ENCODE peak calls at places on chromosomes 16 and 17, in six cellular contexts. R is suprapubic skin, N is mesenchymal stem cell, G is HCT116, C is thoracic aorta, A is upper lobe of right lung. F is an unnamed sample.

GRCh38 chr16:3214904-3215600 is 19.9 kb downstream of the ZNF200 start:
- DNase-seq in R (no peak), N (no peak), G (no peak), C (no peak), A (no peak), F (no peak)

GRCh38 chr16:80580109-80580832 is 39.5 kb downstream of the DYNLRB2 start:
- DNase-seq in R (no peak), N (no peak), G (no peak), C (no peak), A (no peak), F (no peak)

GRCh38 chr17:37107406-37108083 is 158.8 kb downstream of the AATF start:
- DNase-seq in R (no peak), N (no peak), G (no peak), C (no peak), A (peak; percentile 85), F (peak; percentile 80)

GRCh38 chr16:5005916-5006315 is 27.8 kb downstream of the NAGPA start:
- DNase-seq in R (no peak), N (no peak), G (no peak), C (no peak), A (no peak), F (no peak)

GRCh38 chr16:83345846-83346245 is 461.9 kb upstream of the HSBP1 start:
- DNase-seq in R (no peak), N (no peak), G (no peak), C (no peak), A (no peak), F (no peak)

GRCh38 chr16:86391987-86392386 is 118.3 kb upstream of the FOXF1 start:
- DNase-seq in R (no peak), N (peak; percentile 91), G (no peak), C (no peak), A (no peak), F (no peak)

GRCh38 chr17:81890447-81891302 is 711 bp downstream of the ALYREF start:
- DNase-seq in R (no peak), N (peak; percentile 29), G (no peak), C (no peak), A (no peak), F (peak; percentile 50)

GRCh38 chr17:17724307-17724921 is 43.2 kb downstream of the RAI1 start:
- DNase-seq in R (no peak), N (peak; percentile 79), G (no peak), C (no peak), A (no peak), F (peak; percentile 49)

GRCh38 chr16:56880685-56881084 is 15.7 kb downstream of the SLC12A3 start:
- DNase-seq in R (no peak), N (no peak), G (no peak), C (no peak), A (no peak), F (no peak)

GRCh38 chr17:5424909-5425308 is 4.9 kb downstream of the RPAIN start:
- DNase-seq in R (no peak), N (peak; percentile 21), G (no peak), C (no peak), A (no peak), F (no peak)

GRCh38 chr17:5069724-5070123 is 8.5 kb upstream of the ZFP3 start:
- DNase-seq in R (no peak), N (no peak), G (no peak), C (no peak), A (no peak), F (no peak)

GRCh38 chr17:70521821-70522256 is 352.5 kb downstream of the KCNJ2 start:
- DNase-seq in R (no peak), N (no peak), G (no peak), C (no peak), A (no peak), F (peak; percentile 50)

GRCh38 chr16:85253127-85253941 is 141.1 kb upstream of the CIBAR2 start:
- DNase-seq in R (no peak), N (peak; percentile 52), G (no peak), C (no peak), A (peak; percentile 82), F (peak; percentile 86)

GRCh38 chr17:27577124-27577761 is 53.7 kb upstream of the LGALS9 start:
- DNase-seq in R (no peak), N (peak; percentile 74), G (no peak), C (no peak), A (no peak), F (no peak)
- H3K4me3 ChIP-seq in R (no peak overlapping the region), N (no peak overlapping the region), G (no peak overlapping the region), C (no peak overlapping the region), A (no peak overlapping the region), F (no peak overlapping the region)

GRCh38 chr17:180380-181212 is 854 bp downstream of the DOC2B start:
- DNase-seq in R (no peak), N (no peak), G (no peak), C (no peak), A (no peak), F (peak; percentile 75)

GRCh38 chr17:181213-182163 is at the start of gene DOC2B:
- DNase-seq in R (no peak), N (peak; percentile 48), G (peak; percentile 40), C (no peak), A (peak; percentile 77), F (peak; percentile 67)

GRCh38 chr17:179721-180379 is 1.6 kb downstream of the DOC2B start:
- DNase-seq in R (no peak), N (no peak), G (no peak), C (no peak), A (no peak), F (no peak)

GRCh38 chr17:183021-183420 is 1.6 kb upstream of the DOC2B start:
- DNase-seq in R (no peak), N (no peak), G (no peak), C (no peak), A (no peak), F (no peak)

GRCh38 chr17:182164-182751 is 808 bp upstream of the DOC2B start:
- DNase-seq in R (no peak), N (no peak), G (no peak), C (no peak), A (peak; percentile 83), F (peak; percentile 63)
- H3K27ac ChIP-seq in R (no peak overlapping the region), N (no peak overlapping the region), G (peak overlapping the region; percentile 68), C (no peak overlapping the region), A (no peak overlapping the region), F (no peak overlapping the region)

GRCh38 chr17:48634446-48635208 is 8.5 kb upstream of the HOXB9 start:
- DNase-seq in R (no peak), N (no peak), G (no peak), C (no peak), A (peak; percentile 25), F (no peak)
- H3K27me3 ChIP-seq in R (peaks cover 100% of the 10 kb centered on the region), N (peaks cover 99% of the 10 kb centered on the region), G (no peaks in the 10 kb centered on the region), C (peaks cover 49% of the 10 kb centered on the region), A (peaks cover 100% of the 10 kb centered on the region), F (peaks cover 4% of the 10 kb centered on the region)

GRCh38 chr16:14501331-14502255 is 128.5 kb downstream of the PARN start:
- DNase-seq in R (peak; percentile 90), N (peak; percentile 87), G (peak; percentile 67), C (peak; percentile 77), A (peak; percentile 90), F (peak; percentile 89)
- H3K4me3 ChIP-seq in R (no peak overlapping the region), N (peak overlapping the region; percentile 7), G (peak overlapping the region; percentile 4), C (no peak overlapping the region), A (no peak overlapping the region), F (no peak overlapping the region)

DNA sequence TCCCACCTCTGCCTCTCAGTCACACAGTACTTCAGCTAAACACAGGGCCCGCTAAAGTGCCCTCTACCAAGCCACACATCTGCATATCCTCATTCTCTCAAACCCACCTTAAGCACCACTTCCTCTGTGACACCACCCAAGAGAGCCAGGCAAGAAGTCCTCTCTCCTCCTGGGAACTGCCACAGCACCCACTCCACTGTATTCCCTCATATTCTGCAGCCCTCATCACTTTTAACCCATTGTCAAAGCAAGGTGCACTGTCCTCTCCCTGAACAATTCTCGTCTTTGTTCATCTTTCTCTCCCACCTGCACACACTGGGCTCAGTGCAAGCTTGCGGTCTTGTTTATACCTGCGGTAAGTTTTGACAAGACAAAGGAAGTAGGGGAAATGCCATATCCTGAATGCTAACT is 13.6 kb downstream of the CHD9 start:
- DNase-seq in R (no peak), N (no peak), G (no peak), C (no peak), A (no peak), F (no peak)
- H3K27ac ChIP-seq in R (no peak overlapping the region), N (no peak overlapping the region), G (no peak overlapping the region), C (no peak overlapping the region), A (no peak overlapping the region), F (no peak overlapping the region)

DNA sequence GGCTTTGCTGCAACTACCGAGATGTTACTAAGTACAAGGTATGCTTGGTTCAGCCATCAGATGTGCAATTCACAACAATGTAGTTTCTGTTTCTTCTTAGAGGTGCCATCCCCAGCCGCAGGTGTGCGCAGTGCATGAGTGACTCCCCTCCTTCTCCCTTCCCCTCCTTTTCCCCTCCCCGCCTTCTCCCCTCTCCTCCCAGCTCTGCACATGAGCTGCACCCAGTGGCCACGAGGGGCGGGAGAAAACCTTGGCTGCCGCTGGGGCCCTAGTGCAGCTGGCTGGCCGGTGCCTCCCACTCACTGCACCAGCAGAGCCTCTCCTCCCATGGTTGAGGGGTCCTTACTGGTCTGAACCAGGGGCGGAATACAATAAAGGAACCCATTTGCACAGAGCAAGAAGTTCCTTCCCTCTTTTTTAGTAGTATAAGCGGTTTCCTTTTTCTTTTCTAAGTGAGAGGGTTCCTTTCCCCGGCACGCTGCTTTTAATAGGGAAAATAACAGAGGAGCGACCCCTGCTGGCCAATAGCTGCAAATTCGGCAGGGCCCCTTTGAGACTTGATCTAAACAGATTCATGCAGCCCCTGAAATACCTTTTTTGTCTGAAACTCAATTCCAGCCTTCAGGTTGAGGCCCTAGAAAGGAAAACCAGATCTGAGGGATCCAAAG is 7.8 kb upstream of the CCL15 start:
- DNase-seq in R (no peak), N (peak; percentile 7), G (no peak), C (no peak), A (no peak), F (no peak)
- H3K27me3 ChIP-seq in R (peaks cover under 1% of the 10 kb centered on the region), N (peaks cover 47% of the 10 kb centered on the region), G (peaks cover 9% of the 10 kb centered on the region), C (no peaks in the 10 kb centered on the region), A (no peaks in the 10 kb centered on the region), F (no peaks in the 10 kb centered on the region)

F was measured in right cardiac atrium.